ENCODE peak calls at places on chromosomes 4 and X, in eight cellular contexts. P, N, Q, L, T, V, S and W are unnamed samples.

GRCh38 chr4:126807132-126807531 is 825.6 kb upstream of the INTU start:
- DNase-seq in P (no peak), N (no peak), Q (no peak), L (no peak), T (no peak), V (peak), S (no peak), W (no peak)

GRCh38 chr4:55706526-55706925 is 70.4 kb upstream of the NMU start:
- DNase-seq in P (no peak), N (no peak), Q (no peak), L (no peak), T (peak), V (peak), S (no peak), W (no peak)

GRCh38 chrX:138885886-138886285 is 174.4 kb upstream of the FGF13 start:
- DNase-seq in P (no peak), N (no peak), Q (no peak), L (no peak), T (peak), V (no peak), S (no peak), W (no peak)

GRCh38 chrX:24277405-24277804 is 36.5 kb downstream of the SUPT20HL2 start:
- DNase-seq in P (no peak), N (no peak), Q (no peak), L (no peak), T (no peak), V (no peak), S (no peak), W (no peak)

GRCh38 chr4:158938462-158939044 is 164.3 kb upstream of the RAPGEF2 start:
- DNase-seq in P (no peak), N (no peak), Q (peak), L (no peak), T (peak), V (peak), S (no peak), W (peak)

GRCh38 chr4:15147709-15148651 is 145.7 kb downstream of the CPEB2 start:
- DNase-seq in P (no peak), N (no peak), Q (no peak), L (no peak), T (no peak), V (no peak), S (no peak), W (no peak)

GRCh38 chrX:17544831-17545230 is 169.8 kb downstream of the NHS start:
- DNase-seq in P (no peak), N (no peak), Q (no peak), L (no peak), T (no peak), V (no peak), S (no peak), W (no peak)

GRCh38 chr4:146648384-146648783 is 9.7 kb downstream of the POU4F2 start:
- DNase-seq in P (no peak), N (no peak), Q (no peak), L (no peak), T (no peak), V (no peak), S (no peak), W (no peak)

GRCh38 chrX:51332188-51332942 is at the start of gene NUDT10:
- DNase-seq in P (peak), N (peak), Q (no peak), L (no peak), T (no peak), V (peak), S (no peak), W (no peak)

GRCh38 chr4:173538903-173539445 is 8.9 kb upstream of the HAND2 start:
- DNase-seq in P (no peak), N (no peak), Q (no peak), L (no peak), T (no peak), V (no peak), S (no peak), W (no peak)

GRCh38 chr4:128596844-128597243 is 212.7 kb upstream of the JADE1 start:
- DNase-seq in P (no peak), N (no peak), Q (no peak), L (no peak), T (no peak), V (no peak), S (no peak), W (no peak)